ENCODE peak calls at places on chromosomes 12 and 14, in seven cellular contexts. G is AG20443, X is NCI-H1694, F is Kasumi-1, A is AG08395, H is foreskin fibroblast, O is tibial nerve. T is an unnamed sample.

GRCh38 chr12:128450810-128451209 is 183.8 kb downstream of the TMEM132C start:
- DNase-seq in A (no peak), F (no peak), H (no peak), O (no peak), G (no peak), X (no peak), T (no peak)

GRCh38 chr12:23084236-23084995 is 459.4 kb downstream of the ETNK1 start:
- DNase-seq in X (peak), G (no peak), O (no peak), H (peak), F (no peak), A (no peak), T (peak)

GRCh38 chr12:123058471-123058870 is 78.0 kb downstream of the ARL6IP4 start:
- DNase-seq in F (no peak), G (no peak), H (no peak), A (no peak), O (no peak), X (no peak), T (no peak)

GRCh38 chr12:117452071-117452470 is 90.6 kb upstream of the NOS1 start:
- DNase-seq in A (no peak), F (no peak), X (no peak), H (no peak), O (no peak), G (no peak), T (no peak)

GRCh38 chr12:32901553-32901952 is 5.0 kb upstream of the PKP2 start:
- DNase-seq in A (no peak), O (no peak), H (no peak), X (no peak), F (no peak), G (no peak), T (no peak)

GRCh38 chr12:54341343-54341742 is 16.4 kb downstream of the COPZ1 start:
- DNase-seq in H (no peak), G (no peak), A (no peak), O (no peak), F (no peak), X (no peak), T (no peak)

GRCh38 chr12:52945389-52946232 is 3.3 kb upstream of the KRT18 start:
- DNase-seq in O (no peak), X (no peak), F (no peak), H (peak), A (peak), G (peak), T (peak)

GRCh38 chr14:28756896-28757570 is 9.6 kb upstream of the FOXG1 start:
- DNase-seq in G (peak), F (peak), A (peak), X (no peak), O (no peak), H (peak), T (peak)

GRCh38 chr14:96091149-96091693 is 52.1 kb downstream of the C14orf132 start:
- DNase-seq in X (peak), A (no peak), G (no peak), F (no peak), H (no peak), O (no peak), T (no peak)

GRCh38 chr12:92469837-92470236 is 233.0 kb upstream of the PLEKHG7 start:
- DNase-seq in H (peak), F (no peak), O (no peak), G (peak), A (no peak), X (no peak), T (peak)

GRCh38 chr14:68473794-68474193 is 319.1 kb downstream of the ZFP36L1 start:
- DNase-seq in O (no peak), A (no peak), H (peak), F (no peak), G (no peak), X (no peak), T (no peak)

GRCh38 chr12:62581288-62582064 is 114.8 kb downstream of the MON2 start:
- DNase-seq in F (peak), X (peak), A (peak), G (peak), O (no peak), H (peak), T (peak)

GRCh38 chr12:89448526-89448925 is 76.1 kb downstream of the GALNT4 start:
- DNase-seq in X (no peak), H (no peak), A (no peak), O (no peak), G (no peak), F (no peak), T (no peak)

GRCh38 chr14:56378474-56378873 is 201.1 kb upstream of the TMEM260 start:
- DNase-seq in H (peak), A (peak), X (no peak), O (no peak), G (peak), F (no peak), T (peak)

GRCh38 chr12:110932048-110932447 is 11.7 kb upstream of the MYL2 start:
- DNase-seq in X (no peak), O (no peak), F (peak), H (no peak), G (peak), A (no peak), T (no peak)

GRCh38 chr12:607541-608001 is 55.7 kb downstream of the NINJ2 start:
- DNase-seq in G (no peak), A (no peak), X (no peak), F (no peak), O (peak), H (no peak), T (no peak)

GRCh38 chr14:36408388-36408787 is 88.0 kb upstream of the MBIP start:
- DNase-seq in O (no peak), H (no peak), X (no peak), F (peak), A (no peak), G (no peak), T (no peak)

GRCh38 chr12:7645395-7646177 is 20.1 kb downstream of the APOBEC1 start:
- DNase-seq in X (peak), A (peak), F (peak), G (peak), O (peak), H (peak), T (peak)

GRCh38 chr14:85529803-85530574 is at the start of gene FLRT2:
- DNase-seq in A (peak), F (no peak), X (no peak), G (peak), H (peak), O (peak), T (peak)

GRCh38 chr12:42385341-42385841 is 59.4 kb downstream of the PPHLN1 start:
- DNase-seq in X (no peak), G (no peak), H (no peak), A (no peak), O (no peak), F (no peak), T (no peak)

GRCh38 chr12:28177461-28177860 is 12.8 kb upstream of the CCDC91 start:
- DNase-seq in X (no peak), O (no peak), F (no peak), G (no peak), A (no peak), H (peak), T (no peak)

GRCh38 chr12:12721251-12721689 is 4.1 kb downstream of the CDKN1B start:
- DNase-seq in A (no peak), X (no peak), H (no peak), O (no peak), F (no peak), G (no peak), T (no peak)

GRCh38 chr14:23302290-23303225 is at the start of gene PPP1R3E:
- DNase-seq in X (peak), F (peak), G (peak), A (peak), O (no peak), H (peak), T (peak)

T was measured in fibroblast of lung.